ENCODE peak calls at places on chromosomes 7 and 10, in six cellular contexts. O, Q, E, F, P and A are unnamed samples.

GRCh38 chr10:129621694-129622093 is 154.7 kb downstream of the MGMT start:
- DNase-seq in Q (no peak), E (no peak), F (peak; percentile 59), O (no peak), P (no peak), A (no peak)

GRCh38 chr7:115672024-115672423 is 358.5 kb downstream of the TFEC start:
- DNase-seq in P (no peak), F (no peak), O (no peak), Q (peak; percentile 72), E (no peak), A (peak; percentile 41)

GRCh38 chr10:68471586-68472408 is at the start of gene DNA2:
- DNase-seq in F (peak; percentile 83), Q (peak; percentile 76), P (no peak), E (no peak), O (peak; percentile 48), A (peak; percentile 25)

GRCh38 chr7:27098493-27099223 is 2.9 kb upstream of the HOXA1 start:
- DNase-seq in E (no peak), Q (peak; percentile 41), P (peak; percentile 68), O (no peak), F (no peak), A (no peak)

GRCh38 chr10:130230611-130231010 is 94.4 kb downstream of the GLRX3 start:
- DNase-seq in F (no peak), Q (no peak), P (no peak), E (no peak), O (no peak), A (no peak)

GRCh38 chr10:507355-507699 is 182.1 kb downstream of the DIP2C start:
- DNase-seq in Q (no peak), O (no peak), P (peak; percentile 40), F (no peak), E (no peak), A (no peak)

GRCh38 chr7:73530800-73531199 is 8.7 kb upstream of the BAZ1B start:
- DNase-seq in F (no peak), Q (no peak), O (no peak), E (no peak), P (no peak), A (no peak)

GRCh38 chr7:151687523-151688235 is 168.0 kb upstream of the RHEB start:
- DNase-seq in P (peak; percentile 87), F (peak; percentile 95), O (no peak), Q (peak; percentile 98), E (peak; percentile 72), A (peak; percentile 90)

GRCh38 chr7:38232475-38233366 is 40.7 kb downstream of the TARP start:
- DNase-seq in O (peak; percentile 48), F (no peak), Q (no peak), E (no peak), P (no peak), A (no peak)

GRCh38 chr7:75971961-75972763 is 22.2 kb downstream of the TMEM120A start:
- DNase-seq in F (no peak), E (no peak), Q (no peak), P (peak; percentile 84), O (no peak), A (no peak)

GRCh38 chr10:17961551-17962422 is 10.1 kb downstream of the SLC39A12 start:
- DNase-seq in P (no peak), Q (peak; percentile 31), E (no peak), F (peak; percentile 16), O (no peak), A (no peak)

GRCh38 chr10:52258791-52259427 is 55.2 kb upstream of the DKK1 start:
- DNase-seq in F (no peak), P (no peak), E (no peak), O (no peak), Q (peak; percentile 34), A (no peak)

GRCh38 chr10:117801691-117802090 is 245.1 kb downstream of the RAB11FIP2 start:
- DNase-seq in F (no peak), Q (no peak), O (no peak), P (no peak), E (no peak), A (no peak)

GRCh38 chr10:55158643-55159042 is 357.6 kb upstream of the PCDH15 start:
- DNase-seq in O (no peak), P (no peak), E (no peak), F (no peak), Q (no peak), A (no peak)

GRCh38 chr7:1732072-1732471 is 62.0 kb downstream of the ELFN1 start:
- DNase-seq in O (no peak), P (no peak), Q (no peak), E (no peak), F (no peak), A (no peak)

GRCh38 chr7:105896407-105896842 is 20.0 kb upstream of the ATXN7L1 start:
- DNase-seq in P (no peak), E (no peak), O (no peak), Q (peak; percentile 24), F (no peak), A (peak; percentile 36)

GRCh38 chr7:123437447-123437995 is 96.9 kb downstream of the IQUB start:
- DNase-seq in Q (no peak), O (no peak), P (no peak), E (no peak), F (no peak), A (no peak)

GRCh38 chr10:31759124-31759798 is 169.4 kb downstream of the ARHGAP12 start:
- DNase-seq in O (peak; percentile 24), Q (peak; percentile 46), E (no peak), F (no peak), P (peak; percentile 86), A (peak; percentile 65)

GRCh38 chr7:28362812-28363211 is 49.5 kb upstream of the CREB5 start:
- DNase-seq in E (no peak), Q (no peak), P (no peak), F (no peak), O (no peak), A (no peak)

GRCh38 chr10:82813856-82814255 is 938.9 kb downstream of the NRG3 start:
- DNase-seq in P (no peak), F (peak; percentile 27), E (no peak), Q (peak; percentile 5), O (no peak), A (no peak)

GRCh38 chr10:20993387-20994170 is 96.5 kb upstream of the NEBL start:
- DNase-seq in O (no peak), F (peak; percentile 5), E (no peak), P (no peak), Q (no peak), A (peak; percentile 80)

GRCh38 chr7:130907439-130907838 is 173.4 kb upstream of the KLF14 start:
- DNase-seq in Q (peak; percentile 62), P (no peak), F (no peak), O (no peak), E (no peak), A (no peak)

GRCh38 chr7:26200113-26200443 is 468 bp downstream of the HNRNPA2B1 start:
- DNase-seq in Q (peak; percentile 62), F (no peak), P (peak; percentile 90), O (peak; percentile 70), E (no peak), A (peak; percentile 41)

GRCh38 chr10:49594594-49594993 is 15.5 kb upstream of the SLC18A3 start:
- DNase-seq in Q (peak; percentile 77), P (no peak), F (peak; percentile 60), O (no peak), E (no peak), A (peak; percentile 53)

GRCh38 chr7:44980393-44981034 is 1.7 kb upstream of the MYO1G start:
- DNase-seq in E (peak; percentile 55), P (peak; percentile 65), O (peak; percentile 64), F (peak; percentile 4), Q (peak; percentile 86), A (peak; percentile 23)

GRCh38 chr7:127907638-127908040 is 123.6 kb downstream of the LRRC4 start:
- DNase-seq in Q (peak; percentile 57), O (no peak), E (no peak), P (no peak), F (peak; percentile 84), A (no peak)

GRCh38 chr7:102916881-102917280 is 4.1 kb downstream of the LRRC17 start:
- DNase-seq in Q (peak; percentile 59), P (no peak), E (no peak), O (no peak), F (no peak), A (peak; percentile 34)